ENCODE peak calls at places on chromosomes 11 and 22, in eight cellular contexts. D is NCI-H2227 treated with DMSO at 0.1 percent for 48 hours; B is mucosa of descending colon; P is T-cell; Z is D341Med; H is CD4-positive, alpha-beta T cell; Y is HTR-8/SVneo; R is stimulated activated CD4-positive, alpha-beta T cell treated with anti-CD3 and anti-CD28 coated beads, Interleukin-1b, Interleukin-23, amount 100 ng/mL, for 48 hours. T is an unnamed sample.

GRCh38 chr11:34492806-34493414 is 20.7 kb downstream of the ELF5 start:
- DNase-seq in Z (peak), B (no peak), P (no peak), D (peak), H (peak), R (peak), Y (peak), T (peak)

GRCh38 chr11:19328586-19329311 is 88.0 kb upstream of the E2F8 start:
- DNase-seq in R (no peak), B (no peak), D (no peak), H (no peak), Y (no peak), Z (no peak), P (no peak), T (no peak)

GRCh38 chr11:123838659-123839058 is 32.5 kb upstream of the OR6M1 start:
- DNase-seq in R (no peak), Z (no peak), B (no peak), Y (no peak), D (no peak), P (no peak), H (no peak), T (no peak)

GRCh38 chr11:74444173-74444832 is 23.0 kb downstream of the KCNE3 start:
- DNase-seq in D (no peak), P (no peak), H (no peak), Z (no peak), R (no peak), Y (no peak), B (no peak), T (no peak)

GRCh38 chr11:86548278-86548917 is 124.0 kb downstream of the ME3 start:
- DNase-seq in Y (no peak), P (no peak), D (no peak), R (no peak), Z (no peak), B (no peak), H (no peak), T (no peak)

GRCh38 chr11:8717876-8718753 is 35.5 kb downstream of the RPL27A start:
- DNase-seq in P (no peak), Y (peak), B (no peak), Z (no peak), R (no peak), H (no peak), D (no peak), T (no peak)

GRCh38 chr11:25838918-25839611 is 492.9 kb upstream of the ANO3 start:
- DNase-seq in R (no peak), Z (no peak), B (no peak), P (no peak), H (no peak), D (no peak), Y (peak), T (no peak)

GRCh38 chr11:70480711-70481110 is 82.4 kb downstream of the CTTN start:
- DNase-seq in B (no peak), H (no peak), P (no peak), D (no peak), Y (no peak), Z (no peak), R (no peak), T (no peak)

GRCh38 chr22:49882519-49883293 is 29.1 kb downstream of the ZBED4 start:
- DNase-seq in Y (no peak), P (no peak), D (no peak), R (no peak), Z (no peak), H (no peak), B (no peak), T (no peak)

GRCh38 chr22:44025171-44026065 is 1.3 kb downstream of the PARVB start:
- DNase-seq in Z (no peak), Y (no peak), D (no peak), R (no peak), H (no peak), B (peak), P (no peak), T (no peak)

GRCh38 chr11:30914143-30914762 is 328.1 kb upstream of the MPPED2 start:
- DNase-seq in Y (peak), B (peak), H (no peak), P (no peak), R (no peak), D (peak), Z (peak), T (peak)

GRCh38 chr22:40703731-40704130 is 24.4 kb downstream of the MCHR1 start:
- DNase-seq in R (no peak), H (no peak), B (no peak), Y (no peak), P (no peak), D (no peak), Z (peak), T (no peak)

GRCh38 chr11:35781342-35782171 is 119.0 kb downstream of the TRIM44 start:
- DNase-seq in R (no peak), B (no peak), Z (no peak), D (no peak), Y (no peak), H (no peak), P (no peak), T (no peak)

GRCh38 chr11:64921384-64921783 is 3.1 kb upstream of the PPP2R5B start:
- DNase-seq in Z (no peak), D (no peak), P (no peak), R (no peak), B (no peak), H (no peak), Y (no peak), T (no peak)

GRCh38 chr11:113350646-113351045 is 36.3 kb downstream of the TTC12 start:
- DNase-seq in B (no peak), R (no peak), Y (no peak), P (no peak), H (no peak), D (no peak), Z (no peak), T (no peak)

GRCh38 chr22:45376703-45377102 is 36.7 kb downstream of the SMC1B start:
- DNase-seq in B (no peak), H (no peak), R (no peak), D (no peak), Y (no peak), Z (no peak), P (no peak), T (no peak)

GRCh38 chr22:30335236-30335635 is 8.5 kb upstream of the TBC1D10A start:
- DNase-seq in R (no peak), Z (no peak), Y (no peak), H (no peak), B (no peak), P (no peak), D (no peak), T (no peak)

GRCh38 chr11:65854161-65854592 is 3.8 kb downstream of the CFL1 start:
- DNase-seq in B (peak), H (no peak), Y (no peak), R (no peak), Z (no peak), D (no peak), P (no peak), T (peak)

GRCh38 chr11:126604461-126604860 is 249.0 kb downstream of the ST3GAL4 start:
- DNase-seq in B (no peak), R (no peak), D (no peak), P (no peak), H (no peak), Z (no peak), Y (no peak), T (no peak)

GRCh38 chr11:6927030-6927617 is 898 bp downstream of the ZNF215 start:
- DNase-seq in H (no peak), B (no peak), R (no peak), D (no peak), Z (no peak), Y (no peak), P (no peak), T (peak)

GRCh38 chr11:78251083-78251699 is 62.5 kb downstream of the USP35 start:
- DNase-seq in B (no peak), H (no peak), R (no peak), Y (no peak), D (no peak), P (no peak), Z (no peak), T (no peak)

GRCh38 chr22:45341503-45341902 is 31.8 kb downstream of the FAM118A start:
- DNase-seq in P (peak), Z (no peak), Y (no peak), R (peak), B (no peak), H (no peak), D (no peak), T (no peak)

GRCh38 chr11:526192-526591 is 9.2 kb downstream of the HRAS start:
- DNase-seq in B (peak), Z (no peak), H (no peak), Y (no peak), R (no peak), D (no peak), P (no peak), T (no peak)

GRCh38 chr11:22920939-22921565 is 60.8 kb upstream of the CCDC179 start:
- DNase-seq in R (peak), D (peak), P (no peak), Y (peak), B (no peak), Z (peak), H (no peak), T (peak)

GRCh38 chr22:37604074-37604473 is 4.6 kb upstream of the GGA1 start:
- DNase-seq in R (no peak), H (no peak), D (no peak), Y (no peak), P (no peak), B (no peak), Z (no peak), T (no peak)

GRCh38 chr11:62988281-62988680 is 3.5 kb upstream of the SLC22A6 start:
- DNase-seq in D (no peak), Z (no peak), H (no peak), R (no peak), Y (no peak), P (no peak), B (no peak), T (no peak)

GRCh38 chr22:29073618-29074275 is 912 bp downstream of the KREMEN1 start:
- DNase-seq in R (no peak), D (no peak), H (no peak), P (no peak), B (peak), Z (peak), Y (no peak), T (no peak)

GRCh38 chr11:72569966-72570892 is 104.0 kb downstream of the PDE2A start:
- DNase-seq in D (no peak), Y (peak), B (no peak), H (no peak), R (no peak), Z (no peak), P (no peak), T (no peak)

GRCh38 chr11:70712471-70712870 is 314.1 kb downstream of the CTTN start:
- DNase-seq in B (peak), Z (no peak), H (no peak), R (no peak), D (no peak), Y (no peak), P (no peak), T (no peak)

GRCh38 chr22:27551402-27551801 is 250.2 kb downstream of the MN1 start:
- DNase-seq in R (no peak), Z (no peak), P (no peak), D (no peak), H (no peak), Y (no peak), B (no peak), T (no peak)

GRCh38 chr11:17544181-17544622 is at the start of gene USH1C:
- DNase-seq in Z (no peak), H (no peak), P (no peak), B (peak), D (no peak), Y (no peak), R (peak), T (peak)

GRCh38 chr22:24992946-24993345 is 40.4 kb downstream of the KIAA1671 start:
- DNase-seq in D (no peak), Y (no peak), P (no peak), R (no peak), Z (no peak), B (no peak), H (no peak), T (no peak)

GRCh38 chr22:36258750-36259619 is 6.1 kb downstream of the APOL1 start:
- DNase-seq in R (peak), D (peak), P (no peak), Z (no peak), H (no peak), Y (no peak), B (peak), T (no peak)

GRCh38 chr22:37241351-37242142 is 2.5 kb downstream of the RAC2 start:
- DNase-seq in P (no peak), D (no peak), H (no peak), Z (no peak), Y (no peak), R (peak), B (peak), T (no peak)